ENCODE peak calls at places on chromosomes 7 and 10, in four cellular contexts. A is GM23248; T is CD8-positive, alpha-beta memory T cell; D is testis. Q is an unnamed sample.
A peak's percentile ranks its signal among the peaks of the same experiment; 100 is the strongest.

GRCh38 chr10:62501547-62501946 is 127.4 kb downstream of the ZNF365 start:
- DNase-seq in T (no peak), A (peak; percentile 69), D (no peak), Q (no peak)

GRCh38 chr7:13016633-13017324 is 329.3 kb downstream of the ARL4A start:
- DNase-seq in D (no peak), A (peak; percentile 62), T (no peak), Q (no peak)

GRCh38 chr10:10860455-10860976 is 157.2 kb upstream of the CELF2 start:
- DNase-seq in A (no peak), T (no peak), D (no peak), Q (no peak)

GRCh38 chr10:125441151-125441550 is 241.8 kb downstream of the TEX36 start:
- DNase-seq in A (peak; percentile 24), T (no peak), D (no peak), Q (no peak)

GRCh38 chr10:5573968-5574641 is 49.3 kb downstream of the CALML3 start:
- DNase-seq in A (no peak), D (peak; percentile 40), T (no peak), Q (peak; percentile 43)

GRCh38 chr10:91590904-91591791 is 41.7 kb downstream of the PPP1R3C start:
- DNase-seq in D (peak; percentile 43), A (peak; percentile 67), T (no peak), Q (peak; percentile 75)

GRCh38 chr7:12321248-12321647 is 82.4 kb downstream of the VWDE start:
- DNase-seq in A (peak; percentile 16), T (no peak), D (no peak), Q (no peak)

GRCh38 chr7:85094046-85094720 is 92.7 kb downstream of the SEMA3D start:
- DNase-seq in A (no peak), D (peak; percentile 55), T (no peak), Q (no peak)

GRCh38 chr10:110269641-110270318 is 34.9 kb downstream of the SMNDC1 start:
- DNase-seq in D (peak; percentile 64), A (peak; percentile 27), T (no peak), Q (peak; percentile 18)

GRCh38 chr10:78964274-78964951 is 104.4 kb upstream of the ZMIZ1 start:
- DNase-seq in A (no peak), D (no peak), T (no peak), Q (no peak)

GRCh38 chr10:118045842-118046490 is 775 bp downstream of the RAB11FIP2 start:
- DNase-seq in D (peak; percentile 58), A (peak; percentile 85), T (peak; percentile 22), Q (peak; percentile 56)

GRCh38 chr10:93437000-93437945 is 44.9 kb downstream of the MYOF start:
- DNase-seq in T (no peak), D (peak; percentile 83), A (peak; percentile 99), Q (peak; percentile 69)

GRCh38 chr7:99579956-99580777 is 17.9 kb upstream of the TMEM225B start:
- DNase-seq in T (peak; percentile 42), D (no peak), A (peak; percentile 59), Q (peak; percentile 32)

GRCh38 chr10:115977855-115978254 is 295.2 kb downstream of the GFRA1 start:
- DNase-seq in A (no peak), T (no peak), D (no peak), Q (no peak)

GRCh38 chr7:40761757-40762342 is 627.0 kb downstream of the SUGCT start:
- DNase-seq in A (no peak), T (no peak), D (no peak), Q (no peak)

GRCh38 chr10:58239561-58240169 is 28.0 kb downstream of the IPMK start:
- DNase-seq in D (no peak), T (no peak), A (peak; percentile 52), Q (no peak)

GRCh38 chr10:116207180-116207579 is 65.8 kb downstream of the GFRA1 start:
- DNase-seq in D (no peak), T (no peak), A (no peak), Q (no peak)

GRCh38 chr7:27141591-27142561 is 1.6 kb downstream of the HOXA5 start:
- DNase-seq in A (no peak), T (no peak), D (peak; percentile 13), Q (peak; percentile 87)

GRCh38 chr10:57338823-57339558 is 928.7 kb downstream of the IPMK start:
- DNase-seq in T (no peak), A (peak; percentile 60), D (peak; percentile 36), Q (peak; percentile 39)

GRCh38 chr10:91610444-91610843 is 22.4 kb downstream of the PPP1R3C start:
- DNase-seq in A (peak; percentile 57), D (no peak), T (no peak), Q (no peak)

DNA sequence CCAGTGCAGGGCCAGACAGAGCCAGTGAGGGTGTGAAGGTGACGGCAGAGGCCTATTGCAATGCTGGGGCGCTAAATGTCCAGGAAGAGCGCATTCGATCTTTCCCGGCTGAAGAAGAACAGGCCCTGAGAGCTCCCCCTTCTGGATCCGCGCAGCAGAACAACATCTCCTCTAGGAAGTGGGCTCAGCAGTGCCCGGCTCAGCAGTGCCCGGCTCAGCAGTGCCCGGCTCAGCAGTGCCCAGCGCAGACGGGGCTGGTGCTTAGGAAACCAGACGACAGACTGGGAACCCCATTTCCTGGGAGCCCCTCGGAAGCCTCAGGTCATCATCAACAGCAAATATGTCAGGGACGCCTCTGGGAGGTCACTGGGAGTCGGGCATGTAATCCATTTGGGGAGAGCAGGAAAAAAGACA is 4.7 kb upstream of the NOS3 start:
- DNase-seq in D (peak; percentile 85), T (peak; percentile 33), A (peak; percentile 70), Q (peak; percentile 66)
- H3K27ac ChIP-seq in D (no peak overlapping the region), T (no peak overlapping the region), A (no peak overlapping the region), Q (no peak overlapping the region)

DNA sequence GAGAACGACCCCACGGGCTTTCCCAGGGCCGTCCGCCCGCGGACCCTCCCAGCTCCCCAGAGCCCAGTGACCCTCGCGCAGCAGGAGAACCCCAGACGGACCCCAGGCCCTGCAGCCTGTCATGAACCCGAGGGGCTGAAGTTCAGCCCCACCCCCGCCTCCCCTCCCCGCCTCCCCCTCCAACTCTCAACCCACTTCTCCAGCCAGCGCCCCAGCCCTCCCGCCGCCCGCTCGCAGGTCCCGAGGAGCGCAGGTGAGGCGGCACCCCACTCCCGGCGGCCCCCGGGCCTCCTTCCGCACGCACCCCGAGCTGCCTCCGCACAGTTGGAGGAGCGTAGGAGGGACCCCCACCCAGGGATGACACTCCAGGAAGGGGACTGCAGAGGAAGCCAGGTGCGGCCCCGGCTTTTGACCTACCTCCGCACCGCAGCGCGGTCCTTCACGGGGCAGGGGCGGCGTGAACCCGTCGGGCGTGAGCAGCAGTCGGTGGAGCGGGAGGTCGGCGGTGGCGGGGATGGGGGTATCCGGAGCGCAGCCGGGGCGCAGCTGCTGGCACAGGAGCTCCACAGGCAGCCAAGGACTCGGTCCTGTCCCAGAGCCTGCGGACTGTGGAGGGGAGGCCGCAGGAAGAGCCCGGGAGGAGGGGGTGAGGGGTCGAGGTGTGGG is at the start of gene TMEM176A:
- DNase-seq in D (no peak), T (no peak), A (no peak), Q (no peak)
- H3K4me3 ChIP-seq in D (peak within 1 kb of the TSS; percentile 47), T (no peak within 1 kb of the TSS), A (no peak within 1 kb of the TSS), Q (no peak within 1 kb of the TSS)

GRCh38 chr10:14487511-14487909 is 156.8 kb upstream of the FRMD4A start:
- DNase-seq in D (peak; percentile 49), T (no peak), A (peak; percentile 15), Q (peak; percentile 44)

GRCh38 chr10:14489522-14490177 is 158.9 kb upstream of the FRMD4A start:
- DNase-seq in D (no peak), T (no peak), A (no peak), Q (no peak)

GRCh38 chr10:14485986-14486385 is 155.3 kb upstream of the FRMD4A start:
- DNase-seq in A (peak; percentile 24), T (no peak), D (no peak), Q (no peak)

GRCh38 chr10:14483417-14483816 is 152.7 kb upstream of the FRMD4A start:
- DNase-seq in A (no peak), T (no peak), D (no peak), Q (no peak)

GRCh38 chr10:14486777-14487510 is 156.2 kb upstream of the FRMD4A start:
- DNase-seq in A (no peak), T (no peak), D (peak; percentile 21), Q (peak; percentile 31)
- H3K27ac ChIP-seq in A (no peak overlapping the region), T (no peak overlapping the region), D (no peak overlapping the region), Q (no peak overlapping the region)

DNA sequence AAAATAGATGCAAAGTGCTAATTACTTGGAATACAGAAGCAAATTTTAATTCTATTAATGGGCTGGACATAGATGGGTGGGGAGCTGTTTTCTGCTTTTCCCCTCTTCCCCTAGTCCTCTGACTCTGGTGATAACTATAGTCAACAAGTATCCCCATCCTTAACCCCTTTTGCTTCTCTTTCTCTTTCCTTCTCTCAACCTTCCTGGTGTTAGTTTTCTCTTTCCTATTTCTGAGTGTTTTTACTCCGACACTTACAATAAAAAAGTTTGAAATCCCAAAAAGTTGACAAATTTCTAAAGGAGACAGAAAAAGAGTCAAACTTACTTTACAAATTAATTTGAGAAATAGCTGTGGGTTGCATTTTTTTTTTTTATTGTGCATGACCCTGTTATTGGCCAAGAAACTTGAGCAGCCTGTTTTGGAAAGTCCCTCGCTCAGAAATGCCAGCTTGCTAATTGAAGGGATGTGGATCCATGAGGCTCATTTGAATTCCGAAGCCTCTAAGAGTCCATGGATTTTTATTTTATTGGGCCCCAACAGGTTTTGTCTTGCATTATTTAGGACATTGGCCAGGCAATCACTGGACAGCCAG is 2.4 kb downstream of the FAS start:
- DNase-seq in T (no peak), A (peak; percentile 64), D (no peak), Q (no peak)
- H3K4me3 ChIP-seq in T (peak overlapping the region; percentile 37), A (peak overlapping the region; percentile 90), D (peak overlapping the region; percentile 66), Q (no peak overlapping the region)

GRCh38 chr7:94384315-94384714 is 10.4 kb upstream of the COL1A2 start:
- DNase-seq in D (no peak), T (no peak), A (no peak), Q (no peak)

GRCh38 chr7:94380264-94380663 is 14.4 kb upstream of the COL1A2 start:
- DNase-seq in T (no peak), D (no peak), A (peak; percentile 32), Q (peak; percentile 39)

GRCh38 chr7:94382155-94382554 is 12.5 kb upstream of the COL1A2 start:
- DNase-seq in D (no peak), A (peak; percentile 88), T (no peak), Q (no peak)

GRCh38 chr7:94386416-94386815 is 8.3 kb upstream of the COL1A2 start:
- DNase-seq in T (no peak), D (no peak), A (no peak), Q (no peak)

GRCh38 chr7:94382746-94383145 is 11.9 kb upstream of the COL1A2 start:
- DNase-seq in D (no peak), A (peak; percentile 88), T (no peak), Q (no peak)
- H3K27ac ChIP-seq in D (no peak overlapping the region), A (peak overlapping the region; percentile 96), T (no peak overlapping the region), Q (no peak overlapping the region)

GRCh38 chr10:73478636-73479035 is 17.2 kb downstream of the PPP3CB start:
- DNase-seq in A (no peak), T (no peak), D (no peak), Q (no peak)
- H3K4me3 ChIP-seq in A (no peak overlapping the region), T (no peak overlapping the region), D (no peak overlapping the region), Q (no peak overlapping the region)

Q was measured in SJCRH30.